ENCODE peak calls at places on chromosomes 3 and 15, in four cellular contexts. T is OCI-LY7, W is PC-3, Z is uterus. N is an unnamed sample.

GRCh38 chr3:116579843-116580242 is 129.7 kb upstream of the TUSC7 start:
- DNase-seq in T (no peak), W (no peak), Z (no peak), N (no peak)

GRCh38 chr3:4720316-4721075 is 227.3 kb downstream of the ITPR1 start:
- DNase-seq in T (no peak), Z (peak; percentile 77), W (peak; percentile 76), N (no peak)

GRCh38 chr3:50642382-50642781 is 25.4 kb downstream of the MAPKAPK3 start:
- DNase-seq in W (no peak), T (no peak), Z (no peak), N (no peak)

GRCh38 chr3:45026038-45026437 is at the start of gene CLEC3B:
- DNase-seq in T (no peak), Z (peak; percentile 50), W (peak; percentile 29), N (peak; percentile 81)

GRCh38 chr15:99755692-99756409 is 22.6 kb upstream of the LYSMD4 start:
- DNase-seq in W (peak; percentile 84), Z (peak; percentile 26), T (peak; percentile 66), N (no peak)

GRCh38 chr3:41044526-41044925 is 154.8 kb upstream of the CTNNB1 start:
- DNase-seq in Z (no peak), W (no peak), T (no peak), N (no peak)

GRCh38 chr15:45664451-45664850 is 29.6 kb downstream of the SQOR start:
- DNase-seq in W (no peak), Z (no peak), T (no peak), N (no peak)

GRCh38 chr3:43584043-43584826 is 37.6 kb downstream of the ANO10 start:
- DNase-seq in W (no peak), Z (no peak), T (no peak), N (no peak)

GRCh38 chr3:190265126-190265525 is 57.1 kb downstream of the CLDN1 start:
- DNase-seq in T (no peak), W (no peak), Z (no peak), N (no peak)

GRCh38 chr3:45571969-45572368 is 22.6 kb upstream of the LIMD1 start:
- DNase-seq in W (peak; percentile 31), Z (no peak), T (no peak), N (no peak)

GRCh38 chr15:84616235-84616634 is 15.4 kb downstream of the ZSCAN2 start:
- DNase-seq in Z (no peak), T (no peak), W (no peak), N (no peak)
- H3K27ac ChIP-seq in Z (no peak overlapping the region), T (no peak overlapping the region), W (no peak overlapping the region), N (no peak overlapping the region)

GRCh38 chr15:33244471-33244870 is 50.0 kb upstream of the FMN1 start:
- DNase-seq in W (no peak), Z (no peak), T (no peak), N (no peak)
- H3K4me1 ChIP-seq in W (peaks cover 39% of the 10 kb centered on the region), Z (no peaks in the 10 kb centered on the region), T (peaks cover 9% of the 10 kb centered on the region), N (no peaks in the 10 kb centered on the region)

GRCh38 chr3:53231532-53232511 is 24.0 kb downstream of the TKT start:
- DNase-seq in W (no peak), T (no peak), Z (no peak), N (no peak)
- TF ChIP-seq CTCF in W (peak; percentile 48), T (peak; percentile 56), Z (no peak), N (no peak)

DNA sequence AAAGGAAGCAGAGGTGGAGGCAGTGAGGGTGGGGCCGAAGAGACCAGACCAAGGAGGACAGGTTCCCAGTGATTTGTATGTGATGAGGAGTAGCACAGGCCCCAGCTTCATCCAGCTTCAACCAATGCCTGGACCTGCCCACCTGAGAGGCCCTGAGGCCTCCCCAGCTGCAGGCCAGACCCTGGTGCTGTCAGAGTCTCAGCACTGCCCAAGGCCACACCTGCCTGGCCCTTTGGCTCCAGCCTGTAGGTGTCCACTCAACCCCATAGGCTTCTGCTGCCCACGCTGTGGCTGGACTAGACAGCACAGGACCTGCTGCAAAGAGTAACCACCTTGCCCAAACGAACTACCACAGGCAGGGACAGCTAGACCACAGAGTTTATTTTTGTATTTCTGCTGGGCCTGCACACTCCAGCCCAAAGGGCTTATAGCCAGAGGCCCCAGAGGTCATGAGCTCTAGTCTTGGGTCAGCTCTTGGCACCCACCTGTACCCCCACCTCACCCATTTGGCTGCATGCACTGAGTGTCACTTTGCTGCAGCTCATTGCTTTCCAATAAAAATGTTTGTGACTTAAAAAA is 81.9 kb upstream of the CDV3 start:
- DNase-seq in W (no peak), T (no peak), Z (no peak), N (no peak)
- H3K27ac ChIP-seq in W (no peak overlapping the region), T (peak overlapping the region; percentile 92), Z (no peak overlapping the region), N (no peak overlapping the region)

GRCh38 chr15:50354838-50355611 is at the start of gene GABPB1:
- DNase-seq in W (peak; percentile 70), Z (peak; percentile 83), T (peak; percentile 95), N (peak; percentile 31)
- H3K4me1 ChIP-seq in W (peaks cover 29% of the 10 kb centered on the region), Z (peaks cover 4% of the 10 kb centered on the region), T (peaks cover 43% of the 10 kb centered on the region), N (peaks cover 12% of the 10 kb centered on the region)

N was measured in ascending aorta.